ENCODE peak calls at places on chromosomes 13 and 19, in four cellular contexts. D is Peyer's patch, Z is tibial nerve, E is body of pancreas. N is an unnamed sample.

GRCh38 chr19:4474504-4475136 is 2.5 kb downstream of the HDGFL2 start:
- DNase-seq in D (no peak), Z (no peak), E (no peak), N (no peak)

GRCh38 chr13:81591528-81592220 is 1250.7 kb upstream of the SPRY2 start:
- DNase-seq in D (no peak), Z (no peak), E (no peak), N (no peak)

GRCh38 chr19:49676136-49676689 is 858 bp upstream of the PRMT1 start:
- DNase-seq in D (peak; percentile 89), Z (peak; percentile 78), E (peak; percentile 91), N (peak; percentile 86)

GRCh38 chr19:7349231-7349591 is 474 bp downstream of the ARHGEF18 start:
- DNase-seq in D (no peak), Z (no peak), E (no peak), N (no peak)

GRCh38 chr13:32175307-32175706 is 139.9 kb downstream of the ZAR1L start:
- DNase-seq in D (no peak), Z (no peak), E (no peak), N (peak; percentile 24)

GRCh38 chr19:5001547-5002131 is 32.7 kb downstream of the KDM4B start:
- DNase-seq in D (no peak), Z (no peak), E (no peak), N (no peak)

GRCh38 chr13:53901593-53901992 is 873.0 kb downstream of the OLFM4 start:
- DNase-seq in D (no peak), Z (no peak), E (no peak), N (no peak)

GRCh38 chr19:35008891-35009341 is 8.8 kb downstream of the GRAMD1A start:
- DNase-seq in D (no peak), Z (no peak), E (no peak), N (no peak)

GRCh38 chr13:40974460-40975407 is 44.4 kb downstream of the ELF1 start:
- DNase-seq in D (no peak), Z (no peak), E (peak; percentile 36), N (no peak)

GRCh38 chr19:46413262-46414031 is at the start of gene CCDC8:
- DNase-seq in D (no peak), Z (peak; percentile 41), E (peak; percentile 94), N (peak; percentile 95)

GRCh38 chr13:64078025-64078424 is 2662.4 kb upstream of the PCDH20 start:
- DNase-seq in D (no peak), Z (no peak), E (no peak), N (no peak)

GRCh38 chr19:30670562-30671513 is 298.7 kb downstream of the ZNF536 start:
- DNase-seq in D (no peak), Z (no peak), E (no peak), N (no peak)

GRCh38 chr13:110651271-110651670 is 35.9 kb downstream of the NAXD start:
- DNase-seq in D (no peak), Z (no peak), E (no peak), N (no peak)

GRCh38 chr13:19791953-19792537 is 9.3 kb upstream of the PSPC1 start:
- DNase-seq in D (no peak), Z (no peak), E (no peak), N (no peak)

GRCh38 chr13:88857256-88857655 is 1186.1 kb downstream of the SLITRK5 start:
- DNase-seq in D (no peak), Z (no peak), E (no peak), N (no peak)

GRCh38 chr19:2097330-2098327 is 914 bp downstream of the IZUMO4 start:
- DNase-seq in D (no peak), Z (no peak), E (peak; percentile 81), N (peak; percentile 46)

DNA sequence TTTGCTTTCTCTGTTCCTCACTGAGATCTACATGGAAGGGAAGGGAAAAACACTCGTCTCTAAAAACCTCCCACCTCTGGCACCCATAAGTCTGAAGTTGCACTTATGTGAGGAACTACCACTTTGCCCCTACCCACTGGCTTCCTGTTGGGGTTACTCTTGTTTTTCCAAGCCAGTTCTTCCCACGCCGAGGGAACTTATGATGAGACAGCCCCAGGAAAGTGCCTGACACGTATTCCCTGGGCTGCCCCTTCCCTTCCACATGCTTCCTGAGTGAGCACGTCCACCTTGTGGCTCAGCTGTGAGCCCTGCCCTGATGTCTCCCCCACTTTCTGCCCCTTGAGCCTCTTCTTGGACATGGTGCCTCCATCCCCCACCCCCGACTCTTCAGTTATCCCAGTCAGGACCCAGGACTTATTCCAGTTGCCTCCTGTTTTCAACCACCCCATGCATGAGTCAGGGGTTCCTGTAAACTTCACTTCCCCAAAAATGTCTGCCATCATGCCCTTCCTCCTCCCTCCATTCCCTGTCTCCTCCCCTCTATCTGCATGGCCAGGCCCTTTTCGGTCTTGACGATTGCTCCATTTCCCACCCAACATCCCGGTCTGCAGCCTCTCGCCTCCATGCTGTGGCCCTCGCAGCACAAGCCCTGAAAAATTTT is 5.1 kb upstream of the SIGLEC7 start:
- DNase-seq in D (no peak), Z (peak; percentile 23), E (no peak), N (no peak)
- H3K27me3 ChIP-seq in D (no peaks in the 10 kb centered on the region), Z (no peaks in the 10 kb centered on the region), E (no peaks in the 10 kb centered on the region), N (no peaks in the 10 kb centered on the region)

GRCh38 chr13:106566682-106567420 is 1.1 kb downstream of the ARGLU1 start:
- DNase-seq in D (no peak), Z (peak; percentile 64), E (peak; percentile 54), N (peak; percentile 58)
- TF ChIP-seq POLR2A in D (no peak), Z (peak; percentile 48), E (no peak), N (no peak)

GRCh38 chr13:59178344-59178743 is 985.4 kb downstream of the DIAPH3 start:
- DNase-seq in D (no peak), Z (no peak), E (no peak), N (no peak)
- TF ChIP-seq CTCF in D (no peak), Z (no peak), E (no peak), N (no peak)

GRCh38 chr13:113546571-113547247 is 37.8 kb upstream of the TFDP1 start:
- DNase-seq in D (no peak), Z (peak; percentile 26), E (no peak), N (peak; percentile 42)
- H3K27me3 ChIP-seq in D (no peaks in the 10 kb centered on the region), Z (no peaks in the 10 kb centered on the region), E (no peaks in the 10 kb centered on the region), N (no peaks in the 10 kb centered on the region)

DNA sequence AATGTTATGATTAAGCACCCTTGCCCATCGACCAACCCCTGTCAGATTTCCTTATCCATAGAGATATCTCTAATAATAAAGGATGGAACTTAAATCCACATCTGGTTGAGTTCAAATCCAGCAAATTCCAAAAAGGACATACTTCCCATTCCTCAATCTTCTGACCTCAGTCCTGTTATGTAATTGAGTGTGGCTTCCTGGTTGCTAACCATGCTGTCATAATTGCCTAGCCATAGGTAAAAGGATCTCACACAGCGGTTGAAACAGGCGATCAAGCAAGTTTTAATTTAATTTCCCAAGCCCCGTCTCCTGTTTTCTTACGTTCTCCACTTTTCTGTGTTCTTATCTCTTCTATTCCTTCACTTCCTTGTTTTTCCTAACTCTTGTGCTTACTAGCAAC is 550.3 kb downstream of the GPC6 start:
- DNase-seq in D (no peak), Z (no peak), E (no peak), N (no peak)
- TF ChIP-seq POLR2A in D (no peak), Z (no peak), E (no peak), N (no peak)

N was measured in uterus.